ENCODE peak calls at places on chromosomes 7 and 10, in six cellular contexts. Z is colonic mucosa, G is endodermal cell, W is HepG2, B is pancreas, I is GM10248. C is an unnamed sample.

GRCh38 chr10:99975942-99976809 is 33.6 kb downstream of the DNMBP start:
- DNase-seq in I (no peak), G (no peak), B (no peak), Z (no peak), W (no peak), C (no peak)

GRCh38 chr7:98294798-98295382 is 13.4 kb downstream of the BRI3 start:
- DNase-seq in W (peak), G (peak), B (peak), Z (peak), I (peak), C (peak)

GRCh38 chr7:85734823-85735222 is 548.0 kb upstream of the SEMA3D start:
- DNase-seq in Z (no peak), W (no peak), G (no peak), B (no peak), I (no peak), C (no peak)

GRCh38 chr10:133271521-133272300 is 5.0 kb downstream of the ADAM8 start:
- DNase-seq in W (no peak), I (no peak), Z (no peak), G (no peak), B (no peak), C (no peak)

GRCh38 chr7:13421779-13422178 is 567.7 kb downstream of the ETV1 start:
- DNase-seq in Z (no peak), W (no peak), B (no peak), I (no peak), G (peak), C (no peak)

GRCh38 chr10:49733866-49734265 is 28.3 kb downstream of the OGDHL start:
- DNase-seq in W (no peak), B (no peak), I (no peak), Z (peak), G (no peak), C (no peak)

GRCh38 chr7:123210986-123211385 is 11.2 kb upstream of the SLC13A1 start:
- DNase-seq in I (no peak), B (no peak), Z (no peak), G (no peak), W (no peak), C (no peak)

GRCh38 chr7:29147821-29148220 is 1.5 kb upstream of the CPVL start:
- DNase-seq in W (no peak), I (no peak), G (no peak), Z (no peak), B (no peak), C (no peak)

GRCh38 chr7:121872831-121873764 is at the start of gene PTPRZ1:
- DNase-seq in G (peak), B (peak), Z (peak), I (peak), W (no peak), C (peak)

GRCh38 chr7:75931676-75932075 is 16.7 kb downstream of the POR start:
- DNase-seq in B (no peak), Z (no peak), W (no peak), G (no peak), I (no peak), C (no peak)

GRCh38 chr10:101346177-101346576 is 7.8 kb upstream of the BTRC start:
- DNase-seq in W (no peak), Z (no peak), G (no peak), I (no peak), B (no peak), C (no peak)

GRCh38 chr7:158728911-158729645 is 24.5 kb upstream of the NCAPG2 start:
- DNase-seq in W (no peak), Z (peak), G (no peak), I (no peak), B (no peak), C (no peak)

GRCh38 chr7:137036768-137037167 is 168.3 kb downstream of the CHRM2 start:
- DNase-seq in Z (no peak), G (no peak), I (no peak), B (no peak), W (no peak), C (no peak)

GRCh38 chr7:108103566-108104298 is 26.4 kb downstream of the LAMB4 start:
- DNase-seq in G (no peak), I (no peak), B (no peak), W (peak), Z (no peak), C (no peak)

GRCh38 chr7:269721-270120 is 20.2 kb upstream of the FOXL3 start:
- DNase-seq in Z (no peak), W (no peak), G (no peak), I (no peak), B (no peak), C (no peak)

GRCh38 chr7:77699056-77699455 is 2.8 kb downstream of the RSBN1L start:
- DNase-seq in B (no peak), I (peak), G (no peak), Z (no peak), W (no peak), C (no peak)

GRCh38 chr7:140062118-140062527 is 628 bp downstream of the PARP12 start:
- DNase-seq in Z (peak), W (no peak), G (peak), I (peak), B (peak), C (no peak)

GRCh38 chr7:52365349-52365748 is 670.1 kb upstream of the POM121L12 start:
- DNase-seq in Z (no peak), W (no peak), I (no peak), G (no peak), B (no peak), C (no peak)

GRCh38 chr7:73526892-73527821 is 5.1 kb upstream of the BAZ1B start:
- DNase-seq in Z (no peak), G (peak), B (no peak), I (no peak), W (no peak), C (no peak)

GRCh38 chr10:31138026-31138553 is 106.4 kb upstream of the ZNF438 start:
- DNase-seq in B (no peak), Z (no peak), I (no peak), G (no peak), W (no peak), C (no peak)

GRCh38 chr7:85950418-85950817 is 693.3 kb upstream of the GRM3 start:
- DNase-seq in G (no peak), W (peak), I (no peak), Z (no peak), B (no peak), C (no peak)

GRCh38 chr10:112832361-112832878 is 117.6 kb upstream of the TCF7L2 start:
- DNase-seq in I (no peak), B (no peak), G (peak), W (no peak), Z (no peak), C (no peak)

GRCh38 chr10:3382092-3382491 is 209.5 kb upstream of the PITRM1 start:
- DNase-seq in W (no peak), Z (no peak), G (no peak), I (no peak), B (no peak), C (no peak)

GRCh38 chr7:146094356-146094755 is 22.2 kb upstream of the CNTNAP2 start:
- DNase-seq in Z (no peak), I (no peak), B (no peak), G (no peak), W (no peak), C (no peak)

GRCh38 chr7:155916926-155917655 is 104.8 kb upstream of the SHH start:
- DNase-seq in G (no peak), I (no peak), Z (no peak), W (no peak), B (no peak), C (no peak)

GRCh38 chr10:29951441-29951931 is 107.9 kb downstream of the JCAD start:
- DNase-seq in B (no peak), Z (no peak), W (no peak), G (no peak), I (no peak), C (no peak)

DNA sequence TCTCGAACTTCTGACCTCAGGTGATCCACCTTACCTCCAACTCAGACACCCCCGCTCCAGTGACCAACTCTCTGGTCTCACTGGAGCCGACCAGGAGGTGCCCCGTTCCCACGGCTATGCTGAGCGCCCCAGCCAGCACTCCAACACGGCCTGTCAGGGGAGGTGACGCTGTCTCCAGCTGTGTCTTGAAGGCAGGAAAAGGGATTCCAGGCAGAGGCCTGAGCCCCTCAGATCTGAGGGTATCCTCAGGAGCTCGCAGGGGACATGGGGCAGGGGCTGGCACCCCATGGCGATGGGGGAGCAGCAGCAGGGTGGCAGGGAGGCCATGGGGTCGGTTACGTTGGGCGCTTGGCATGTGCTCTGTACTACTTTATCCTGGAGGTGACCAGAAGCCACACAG is 94.3 kb upstream of the RHEB start:
- DNase-seq in G (no peak), Z (no peak), I (no peak), W (no peak), B (peak), C (peak)
- TF ChIP-seq CTCF in G (no peak), Z (no peak), I (no peak), W (no peak), B (no peak), C (no peak)

DNA sequence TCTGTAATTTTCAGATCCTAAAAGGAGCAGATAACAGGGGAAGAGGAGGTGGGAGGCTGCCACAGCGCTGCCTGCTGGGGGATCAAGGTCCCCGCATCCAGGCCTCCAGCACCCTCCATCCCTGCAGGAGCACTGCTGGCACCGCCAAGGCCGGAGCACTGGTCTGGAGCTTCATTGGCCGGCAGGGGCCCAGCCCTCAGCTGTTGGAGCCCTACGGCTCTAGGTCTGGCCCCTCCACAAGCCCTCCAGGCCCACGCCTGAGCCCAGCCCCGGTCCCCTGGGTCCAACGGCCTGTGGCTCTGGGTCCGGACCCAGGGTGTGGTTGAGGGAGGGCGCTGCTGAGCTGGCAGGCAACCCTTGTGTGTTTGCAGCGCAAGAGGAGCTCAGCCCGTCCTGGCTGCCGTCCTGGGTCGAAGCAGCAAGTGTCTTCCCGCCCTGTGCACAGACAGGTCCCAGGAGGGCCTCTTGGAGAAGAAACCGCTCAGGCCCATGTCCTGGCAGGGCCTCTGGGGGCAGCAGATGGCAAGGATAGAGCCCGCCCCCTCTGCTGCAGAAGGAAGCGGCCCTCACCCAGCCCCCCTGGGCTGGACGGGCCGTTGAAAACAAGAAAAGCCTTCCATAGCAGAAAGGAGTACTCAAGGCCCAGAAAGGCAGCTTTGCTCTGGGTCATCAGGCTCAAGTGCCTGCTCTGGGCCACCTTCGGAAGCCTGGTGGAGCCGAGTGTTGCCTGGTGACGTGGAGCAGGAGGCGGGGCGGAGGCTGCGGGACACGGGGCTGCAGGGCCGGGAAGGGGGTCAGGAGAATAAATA is 54.3 kb upstream of the TNRC18 start:
- DNase-seq in B (no peak), Z (no peak), G (peak), I (peak), W (no peak), C (no peak)
- TF ChIP-seq CTCF in B (no peak), Z (no peak), G (peak), I (peak), W (peak), C (peak)

GRCh38 chr7:81074406-81074805 is 155.6 kb upstream of the SEMA3C start:
- DNase-seq in B (no peak), G (no peak), Z (no peak), W (no peak), I (no peak), C (no peak)

GRCh38 chr7:81070956-81071355 is 152.1 kb upstream of the SEMA3C start:
- DNase-seq in W (no peak), G (no peak), Z (no peak), B (no peak), I (no peak), C (no peak)

GRCh38 chr7:81079736-81080135 is 160.9 kb upstream of the SEMA3C start:
- DNase-seq in I (no peak), Z (no peak), W (no peak), G (no peak), B (no peak), C (no peak)

DNA sequence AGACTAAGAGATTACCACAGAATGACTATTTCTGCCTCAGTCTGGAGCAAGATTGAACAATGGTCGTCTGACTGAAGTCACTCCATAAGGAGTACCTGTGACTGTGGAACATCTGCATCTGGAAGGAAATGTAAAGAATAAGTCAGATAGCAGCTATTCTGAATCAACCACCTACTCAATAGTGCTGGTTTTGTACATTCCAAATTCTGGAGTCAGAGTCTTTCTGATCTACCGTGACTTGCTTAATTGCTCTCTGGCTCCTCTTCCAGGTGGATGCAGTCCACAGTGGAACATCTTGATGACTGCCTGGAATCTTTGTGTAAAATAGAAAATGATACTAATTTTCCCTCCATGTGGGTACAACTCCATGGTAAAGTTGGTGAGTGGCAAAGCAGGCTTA is 156.3 kb upstream of the SEMA3C start:
- DNase-seq in Z (no peak), G (no peak), B (no peak), W (no peak), I (no peak), C (no peak)
- TF ChIP-seq CTCF in Z (no peak), G (no peak), B (no peak), W (no peak), I (no peak), C (no peak)

DNA sequence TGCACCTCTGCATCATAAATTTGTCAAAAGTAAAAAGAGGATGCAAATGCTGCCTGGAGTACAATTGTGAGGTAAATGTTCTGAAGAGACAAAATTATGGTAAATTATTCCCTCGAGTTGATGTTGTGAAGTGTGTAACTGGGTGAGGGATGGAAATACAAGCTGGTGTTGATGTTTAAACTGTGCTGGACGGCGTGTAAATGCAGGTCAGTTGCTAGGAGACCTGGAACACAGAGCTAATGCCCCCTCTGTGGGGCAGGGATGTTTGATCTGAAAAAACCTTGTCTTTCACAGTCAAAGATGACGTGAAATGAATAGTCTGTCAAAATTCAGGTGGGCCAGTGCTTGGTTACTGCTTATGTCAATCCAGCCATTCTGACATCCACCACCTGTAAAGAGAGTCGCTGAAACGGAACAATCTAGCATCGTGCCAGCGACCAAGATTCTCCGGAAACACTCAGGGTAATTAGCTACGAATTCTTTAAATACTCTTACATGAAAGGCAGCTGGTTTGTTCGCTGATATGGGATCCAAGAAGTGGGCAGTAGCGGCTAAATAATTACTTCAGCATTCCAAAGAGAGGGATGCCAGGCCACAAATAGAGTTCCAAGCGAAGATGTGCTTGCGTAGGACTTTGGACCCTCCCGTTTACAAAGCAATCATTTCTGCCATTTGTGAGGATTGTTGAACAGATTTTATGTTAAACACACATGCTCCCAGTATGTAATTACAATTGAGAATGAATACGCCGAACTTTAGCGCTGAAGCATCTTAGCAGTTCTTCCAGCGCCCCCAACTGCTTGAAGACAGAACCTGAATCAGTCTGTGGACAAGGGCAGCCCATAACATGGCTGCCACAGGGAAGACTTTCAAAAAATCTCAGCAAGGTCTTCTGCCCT is 7.4 kb upstream of the ASB4 start:
- DNase-seq in Z (peak), I (no peak), G (peak), W (peak), B (no peak), C (peak)
- TF ChIP-seq CTCF in Z (peak), I (no peak), G (peak), W (peak), B (no peak), C (peak)

DNA sequence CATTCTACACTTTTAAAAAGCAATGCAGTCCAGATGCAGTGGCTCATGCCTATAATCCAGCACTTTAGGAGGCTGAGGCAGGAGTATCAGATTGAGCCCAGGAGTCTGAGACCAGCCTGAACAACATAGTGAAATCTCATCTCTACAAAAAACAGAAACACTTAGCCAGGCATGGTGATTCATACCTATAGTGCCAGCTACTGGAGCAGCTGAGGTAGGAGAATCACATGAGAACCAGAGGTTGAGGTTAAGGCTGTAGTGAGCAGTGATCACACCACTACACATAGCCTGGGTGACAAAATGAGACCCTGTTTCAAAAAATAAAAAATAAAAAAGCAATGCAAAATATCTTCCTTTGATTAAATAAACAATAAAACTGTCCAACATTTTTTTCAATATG is 205.2 kb downstream of the GRM8 start:
- DNase-seq in W (no peak), G (no peak), Z (no peak), B (no peak), I (no peak), C (no peak)
- TF ChIP-seq CTCF in W (no peak), G (no peak), Z (no peak), B (no peak), I (no peak), C (no peak)

GRCh38 chr10:1183033-1183396 is 126.8 kb downstream of the WDR37 start:
- DNase-seq in W (no peak), Z (no peak), G (no peak), I (no peak), B (peak), C (peak)

GRCh38 chr10:1180071-1180730 is 124.0 kb downstream of the WDR37 start:
- DNase-seq in Z (no peak), I (no peak), B (peak), G (no peak), W (no peak), C (no peak)

GRCh38 chr10:1182280-1183032 is 126.3 kb downstream of the WDR37 start:
- DNase-seq in W (no peak), B (peak), Z (no peak), I (no peak), G (peak), C (no peak)

GRCh38 chr10:1179346-1180070 is 123.3 kb downstream of the WDR37 start:
- DNase-seq in I (no peak), G (no peak), B (peak), W (no peak), Z (no peak), C (no peak)

GRCh38 chr10:1180836-1181235 is 124.7 kb downstream of the WDR37 start:
- DNase-seq in G (peak), W (no peak), B (peak), I (no peak), Z (no peak), C (peak)
- TF ChIP-seq CTCF in G (peak), W (no peak), B (no peak), I (no peak), Z (no peak), C (no peak)

GRCh38 chr10:127150136-127150535 is 46.3 kb downstream of the INSYN2A start:
- DNase-seq in Z (no peak), B (no peak), I (no peak), W (no peak), G (no peak), C (no peak)
- TF ChIP-seq CTCF in Z (no peak), B (no peak), I (no peak), W (no peak), G (peak), C (no peak)